ENCODE peak calls at places on chromosome 11, in ten cellular contexts. P is HS-5; T is LoVo; F is fibroblast of villous mesenchyme; L is activated T-cell treated with anti-CD3 and anti-CD28 coated beads for 1 hour; W is activated CD4-positive, alpha-beta T cell treated with anti-CD3 and anti-CD28 coated beads for 24 hours; Y is memory B cell; K is NCI-H510A treated with DMSO at 0.1 percent for 48 hours; Z is stimulated activated CD4-positive, alpha-beta T cell treated with anti-CD3 and anti-CD28 coated beads, Interleukin-2, amount 100 ng/mL, for 4 hours; I is germinal center. G is an unnamed sample.

GRCh38 chr11:44614281-44614680 is 48.8 kb downstream of the CD82 start:
- DNase-seq in P (no peak), T (no peak), F (no peak), L (no peak), W (no peak), Y (no peak), K (no peak), Z (no peak), I (no peak), G (no peak)

GRCh38 chr11:105968021-105968697 is 53.9 kb downstream of the MSANTD4 start:
- DNase-seq in P (peak), T (no peak), F (peak), L (no peak), W (no peak), Y (no peak), K (no peak), Z (no peak), I (no peak), G (peak)

GRCh38 chr11:44445500-44446340 is 119.7 kb upstream of the CD82 start:
- DNase-seq in P (no peak), T (peak), F (no peak), L (no peak), W (no peak), Y (no peak), K (no peak), Z (no peak), I (no peak), G (peak)

GRCh38 chr11:127524618-127525017 is 524.0 kb upstream of the KIRREL3 start:
- DNase-seq in P (no peak), T (no peak), F (no peak), L (no peak), W (no peak), Y (no peak), K (no peak), Z (no peak), I (no peak), G (no peak)

GRCh38 chr11:13831707-13832106 is 130.8 kb upstream of the SPON1 start:
- DNase-seq in P (no peak), T (no peak), F (no peak), L (no peak), W (no peak), Y (no peak), K (peak), Z (no peak), I (no peak), G (no peak)

GRCh38 chr11:34214961-34215805 is 109.8 kb downstream of the NAT10 start:
- DNase-seq in P (peak), T (no peak), F (peak), L (peak), W (peak), Y (no peak), K (no peak), Z (peak), I (no peak), G (peak)

GRCh38 chr11:77865805-77866204 is 44.9 kb downstream of the AAMDC start:
- DNase-seq in P (no peak), T (no peak), F (peak), L (no peak), W (no peak), Y (no peak), K (no peak), Z (no peak), I (no peak), G (no peak)

GRCh38 chr11:11860103-11860979 is 18.6 kb downstream of the USP47 start:
- DNase-seq in P (no peak), T (no peak), F (peak), L (no peak), W (no peak), Y (no peak), K (no peak), Z (no peak), I (no peak), G (peak)

GRCh38 chr11:24386551-24387404 is 110.1 kb upstream of the LUZP2 start:
- DNase-seq in P (no peak), T (peak), F (peak), L (no peak), W (no peak), Y (no peak), K (peak), Z (no peak), I (no peak), G (peak)

GRCh38 chr11:119034813-119035212 is 4.1 kb upstream of the SLC37A4 start:
- DNase-seq in P (no peak), T (no peak), F (no peak), L (no peak), W (no peak), Y (no peak), K (no peak), Z (no peak), I (no peak), G (no peak)

G was measured in ELR.